ENCODE peak calls at places on chromosomes 5 and 9, in ten cellular contexts. One of them, this sample, is unnamed.

GRCh38 chr5:31671339-31671741 is 32.4 kb downstream of the PDZD2 start:
- DNase-seq in Panc1: no peak
- DNase-seq in psoas muscle: peak; percentile 60
- DNase-seq in progenitor cell of endocrine pancreas: no peak
- DNase-seq in type B pancreatic cell: no peak
- DNase-seq in left ventricle myocardium inferior: peak; percentile 39
- DNase-seq in neural crest cell: no peak
- DNase-seq in cardiac fibroblast: no peak
- DNase-seq in H9: no peak
- DNase-seq in tibial artery: peak; percentile 67
- DNase-seq in this sample: no peak

GRCh38 chr5:57302643-57303042 is 128.8 kb downstream of the GPBP1 start:
- DNase-seq in cardiac fibroblast: peak; percentile 43
- DNase-seq in H9: no peak
- DNase-seq in progenitor cell of endocrine pancreas: no peak
- DNase-seq in Panc1: no peak
- DNase-seq in type B pancreatic cell: no peak
- DNase-seq in left ventricle myocardium inferior: no peak
- DNase-seq in tibial artery: no peak
- DNase-seq in neural crest cell: no peak
- DNase-seq in psoas muscle: no peak
- DNase-seq in this sample: no peak

GRCh38 chr9:114745108-114745848 is 60.6 kb downstream of the TNFSF15 start:
- DNase-seq in tibial artery: no peak
- DNase-seq in cardiac fibroblast: peak; percentile 81
- DNase-seq in Panc1: no peak
- DNase-seq in progenitor cell of endocrine pancreas: no peak
- DNase-seq in type B pancreatic cell: no peak
- DNase-seq in left ventricle myocardium inferior: no peak
- DNase-seq in neural crest cell: no peak
- DNase-seq in H9: no peak
- DNase-seq in psoas muscle: no peak
- DNase-seq in this sample: no peak

GRCh38 chr5:171647043-171647899 is 138.3 kb upstream of the SMIM23 start:
- DNase-seq in H9: peak; percentile 69
- DNase-seq in Panc1: no peak
- DNase-seq in neural crest cell: no peak
- DNase-seq in psoas muscle: no peak
- DNase-seq in left ventricle myocardium inferior: no peak
- DNase-seq in type B pancreatic cell: no peak
- DNase-seq in cardiac fibroblast: peak; percentile 51
- DNase-seq in tibial artery: no peak
- DNase-seq in progenitor cell of endocrine pancreas: no peak
- DNase-seq in this sample: no peak

GRCh38 chr9:111597852-111598729 is 1.4 kb downstream of the PTGR1 start:
- DNase-seq in neural crest cell: peak; percentile 35
- DNase-seq in cardiac fibroblast: peak; percentile 72
- DNase-seq in psoas muscle: peak; percentile 87
- DNase-seq in Panc1: no peak
- DNase-seq in H9: peak; percentile 82
- DNase-seq in progenitor cell of endocrine pancreas: peak; percentile 53
- DNase-seq in tibial artery: peak; percentile 80
- DNase-seq in type B pancreatic cell: no peak
- DNase-seq in left ventricle myocardium inferior: peak; percentile 67
- DNase-seq in this sample: peak; percentile 27

GRCh38 chr9:74556685-74557084 is 59.5 kb downstream of the RORB start:
- DNase-seq in Panc1: no peak
- DNase-seq in H9: no peak
- DNase-seq in left ventricle myocardium inferior: no peak
- DNase-seq in tibial artery: no peak
- DNase-seq in progenitor cell of endocrine pancreas: no peak
- DNase-seq in cardiac fibroblast: no peak
- DNase-seq in psoas muscle: no peak
- DNase-seq in neural crest cell: no peak
- DNase-seq in type B pancreatic cell: no peak
- DNase-seq in this sample: no peak

GRCh38 chr9:107137495-107138202 is 145.4 kb upstream of the RAD23B start:
- DNase-seq in tibial artery: no peak
- DNase-seq in type B pancreatic cell: no peak
- DNase-seq in neural crest cell: no peak
- DNase-seq in progenitor cell of endocrine pancreas: no peak
- DNase-seq in left ventricle myocardium inferior: no peak
- DNase-seq in Panc1: no peak
- DNase-seq in psoas muscle: no peak
- DNase-seq in cardiac fibroblast: peak; percentile 62
- DNase-seq in H9: no peak
- DNase-seq in this sample: no peak

GRCh38 chr9:134318481-134318891 is 7.8 kb upstream of the RXRA start:
- DNase-seq in psoas muscle: peak; percentile 41
- DNase-seq in tibial artery: peak; percentile 59
- DNase-seq in left ventricle myocardium inferior: peak; percentile 11
- DNase-seq in progenitor cell of endocrine pancreas: no peak
- DNase-seq in type B pancreatic cell: no peak
- DNase-seq in cardiac fibroblast: no peak
- DNase-seq in Panc1: no peak
- DNase-seq in neural crest cell: no peak
- DNase-seq in H9: no peak
- DNase-seq in this sample: no peak

GRCh38 chr5:142598338-142598700 is 87.6 kb downstream of the FGF1 start:
- DNase-seq in progenitor cell of endocrine pancreas: no peak
- DNase-seq in neural crest cell: no peak
- DNase-seq in cardiac fibroblast: no peak
- DNase-seq in tibial artery: no peak
- DNase-seq in type B pancreatic cell: no peak
- DNase-seq in Panc1: no peak
- DNase-seq in left ventricle myocardium inferior: no peak
- DNase-seq in H9: no peak
- DNase-seq in psoas muscle: no peak
- DNase-seq in this sample: no peak

GRCh38 chr5:65802080-65802479 is 80.1 kb downstream of the NLN start:
- DNase-seq in Panc1: no peak
- DNase-seq in psoas muscle: no peak
- DNase-seq in neural crest cell: no peak
- DNase-seq in progenitor cell of endocrine pancreas: no peak
- DNase-seq in left ventricle myocardium inferior: no peak
- DNase-seq in cardiac fibroblast: no peak
- DNase-seq in tibial artery: no peak
- DNase-seq in H9: no peak
- DNase-seq in type B pancreatic cell: no peak
- DNase-seq in this sample: no peak

DNA sequence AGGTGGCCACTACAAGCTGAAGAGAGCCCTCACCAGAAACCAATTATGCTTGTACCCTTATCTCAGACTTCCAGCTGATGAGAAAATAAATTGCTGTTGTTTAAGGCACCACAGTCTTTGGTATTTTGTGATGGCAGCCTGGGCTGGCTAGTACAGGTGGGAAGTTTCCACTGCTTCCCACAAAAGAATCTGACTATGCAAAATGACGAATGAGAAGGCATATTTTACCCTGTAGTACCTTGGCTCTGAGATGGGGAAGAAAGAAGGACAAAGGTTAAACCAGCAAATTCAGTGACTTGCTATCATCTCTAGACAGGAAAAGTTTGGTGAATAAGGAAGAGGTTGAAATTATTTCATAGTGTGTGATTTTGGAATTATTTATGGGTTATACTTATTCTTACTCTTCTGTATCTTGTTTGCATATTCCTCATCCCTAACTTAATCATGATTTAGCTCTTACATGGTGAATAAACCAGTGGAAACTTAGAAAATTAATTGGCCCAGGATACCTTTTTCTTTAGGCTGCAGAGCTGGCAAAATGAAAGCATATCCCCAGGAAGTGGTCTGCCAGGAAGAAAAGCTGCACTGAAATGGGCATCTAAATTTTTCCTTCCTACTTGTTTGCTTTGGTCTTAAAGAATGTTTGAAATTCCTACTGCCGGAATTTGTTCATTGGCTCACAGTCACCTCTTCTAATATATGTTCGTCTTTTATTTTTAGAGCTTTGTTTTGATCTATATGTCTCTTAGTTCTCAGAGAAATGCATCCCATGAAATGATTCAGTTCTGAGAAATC is 113.0 kb upstream of the ELL2 start:
- DNase-seq in type B pancreatic cell: no peak
- DNase-seq in H9: no peak
- DNase-seq in psoas muscle: no peak
- DNase-seq in neural crest cell: no peak
- DNase-seq in Panc1: no peak
- DNase-seq in cardiac fibroblast: no peak
- DNase-seq in progenitor cell of endocrine pancreas: no peak
- DNase-seq in left ventricle myocardium inferior: no peak
- DNase-seq in tibial artery: no peak
- DNase-seq in this sample: no peak
- TF ChIP-seq CTCF in type B pancreatic cell: no peak
- TF ChIP-seq CTCF in H9: no peak
- TF ChIP-seq CTCF in psoas muscle: no peak
- TF ChIP-seq CTCF in neural crest cell: no peak
- TF ChIP-seq CTCF in Panc1: no peak
- TF ChIP-seq CTCF in cardiac fibroblast: no peak
- TF ChIP-seq CTCF in progenitor cell of endocrine pancreas: no peak
- TF ChIP-seq CTCF in left ventricle myocardium inferior: no peak
- TF ChIP-seq CTCF in tibial artery: no peak
- TF ChIP-seq CTCF in this sample: no peak

DNA sequence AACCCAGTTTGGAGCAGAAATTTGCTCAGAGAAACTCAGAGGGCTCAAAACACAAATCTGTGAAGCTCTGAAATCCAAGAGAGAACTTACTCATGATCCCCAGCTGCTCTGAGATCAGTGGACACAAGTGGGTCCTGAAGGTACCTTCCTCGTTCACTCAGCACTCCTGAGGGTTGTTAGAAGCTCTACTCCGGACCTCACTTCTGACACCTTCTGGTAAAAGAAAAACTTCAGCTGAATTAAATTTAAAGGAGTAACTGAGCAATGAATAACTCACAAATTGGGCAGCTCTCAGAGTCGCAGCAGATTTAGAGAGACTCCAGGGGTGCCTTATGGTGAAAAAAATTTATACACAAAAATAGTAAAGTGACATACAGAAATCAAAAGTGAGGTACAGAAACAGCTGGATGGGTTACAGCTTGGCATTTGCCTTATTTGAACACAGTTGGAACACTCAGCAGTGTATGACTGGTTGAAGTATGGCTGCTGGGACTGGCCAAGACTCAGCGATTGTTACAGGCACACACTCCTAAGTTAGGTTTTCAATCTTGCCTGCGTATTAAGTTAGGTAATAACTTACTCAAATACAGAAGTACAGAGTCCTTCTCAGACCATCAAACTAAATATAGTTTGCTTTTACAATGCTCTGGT is 32.5 kb downstream of the INSL4 start:
- DNase-seq in H9: no peak
- DNase-seq in neural crest cell: no peak
- DNase-seq in tibial artery: no peak
- DNase-seq in cardiac fibroblast: peak; percentile 24
- DNase-seq in Panc1: no peak
- DNase-seq in type B pancreatic cell: no peak
- DNase-seq in psoas muscle: no peak
- DNase-seq in progenitor cell of endocrine pancreas: no peak
- DNase-seq in left ventricle myocardium inferior: no peak
- DNase-seq in this sample: no peak
- TF ChIP-seq CTCF in H9: peak; percentile 44
- TF ChIP-seq CTCF in neural crest cell: peak; percentile 26
- TF ChIP-seq CTCF in tibial artery: peak; percentile 17
- TF ChIP-seq CTCF in cardiac fibroblast: peak; percentile 17
- TF ChIP-seq CTCF in Panc1: peak; percentile 14
- TF ChIP-seq CTCF in type B pancreatic cell: peak; percentile 15
- TF ChIP-seq CTCF in psoas muscle: peak; percentile 4
- TF ChIP-seq CTCF in progenitor cell of endocrine pancreas: peak; percentile 12
- TF ChIP-seq CTCF in left ventricle myocardium inferior: no peak
- TF ChIP-seq CTCF in this sample: no peak

GRCh38 chr5:113029614-113030013 is 53.0 kb downstream of the DCP2 start:
- DNase-seq in Panc1: no peak
- DNase-seq in type B pancreatic cell: no peak
- DNase-seq in neural crest cell: no peak
- DNase-seq in progenitor cell of endocrine pancreas: no peak
- DNase-seq in H9: no peak
- DNase-seq in left ventricle myocardium inferior: no peak
- DNase-seq in psoas muscle: no peak
- DNase-seq in cardiac fibroblast: peak; percentile 61
- DNase-seq in tibial artery: no peak
- DNase-seq in this sample: no peak

GRCh38 chr5:113024298-113024697 is 47.7 kb downstream of the DCP2 start:
- DNase-seq in tibial artery: no peak
- DNase-seq in psoas muscle: no peak
- DNase-seq in progenitor cell of endocrine pancreas: no peak
- DNase-seq in cardiac fibroblast: no peak
- DNase-seq in type B pancreatic cell: no peak
- DNase-seq in left ventricle myocardium inferior: no peak
- DNase-seq in H9: no peak
- DNase-seq in Panc1: no peak
- DNase-seq in neural crest cell: no peak
- DNase-seq in this sample: no peak

GRCh38 chr5:113025596-113025995 is 49.0 kb downstream of the DCP2 start:
- DNase-seq in type B pancreatic cell: no peak
- DNase-seq in cardiac fibroblast: no peak
- DNase-seq in Panc1: no peak
- DNase-seq in progenitor cell of endocrine pancreas: no peak
- DNase-seq in psoas muscle: no peak
- DNase-seq in H9: no peak
- DNase-seq in tibial artery: no peak
- DNase-seq in neural crest cell: no peak
- DNase-seq in left ventricle myocardium inferior: no peak
- DNase-seq in this sample: no peak

GRCh38 chr5:113027015-113027414 is 50.4 kb downstream of the DCP2 start:
- DNase-seq in psoas muscle: no peak
- DNase-seq in tibial artery: no peak
- DNase-seq in type B pancreatic cell: no peak
- DNase-seq in left ventricle myocardium inferior: no peak
- DNase-seq in neural crest cell: no peak
- DNase-seq in H9: no peak
- DNase-seq in Panc1: no peak
- DNase-seq in progenitor cell of endocrine pancreas: no peak
- DNase-seq in cardiac fibroblast: no peak
- DNase-seq in this sample: no peak

GRCh38 chr5:113027431-113027830 is 50.8 kb downstream of the DCP2 start:
- DNase-seq in type B pancreatic cell: no peak
- DNase-seq in cardiac fibroblast: no peak
- DNase-seq in progenitor cell of endocrine pancreas: no peak
- DNase-seq in Panc1: no peak
- DNase-seq in H9: no peak
- DNase-seq in tibial artery: no peak
- DNase-seq in psoas muscle: no peak
- DNase-seq in neural crest cell: no peak
- DNase-seq in left ventricle myocardium inferior: no peak
- DNase-seq in this sample: no peak
- TF ChIP-seq CTCF in type B pancreatic cell: no peak
- TF ChIP-seq CTCF in cardiac fibroblast: peak; percentile 7
- TF ChIP-seq CTCF in progenitor cell of endocrine pancreas: no peak
- TF ChIP-seq CTCF in Panc1: no peak
- TF ChIP-seq CTCF in H9: no peak
- TF ChIP-seq CTCF in tibial artery: no peak
- TF ChIP-seq CTCF in psoas muscle: no peak
- TF ChIP-seq CTCF in neural crest cell: no peak
- TF ChIP-seq CTCF in left ventricle myocardium inferior: no peak
- TF ChIP-seq CTCF in this sample: no peak

DNA sequence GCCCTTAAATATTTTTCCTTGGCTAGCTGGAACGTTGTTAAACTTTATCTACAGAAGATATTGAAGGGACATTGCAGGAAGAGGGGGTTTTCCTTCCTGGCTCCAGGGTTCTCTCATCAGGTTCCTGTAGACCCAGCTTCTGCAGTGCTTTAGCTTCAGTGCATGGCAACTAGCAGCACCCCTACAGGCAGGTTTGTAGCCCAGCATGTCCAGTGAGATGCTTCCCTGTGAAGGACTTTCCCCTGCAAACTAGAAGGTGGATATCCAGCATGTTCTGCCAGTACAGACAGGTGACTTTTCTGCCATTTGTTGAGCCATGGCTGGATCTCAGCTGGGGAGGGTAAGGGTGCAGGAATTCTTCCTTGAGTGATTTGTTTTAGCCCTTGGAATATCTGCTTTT is 10.4 kb downstream of the CCL28 start:
- DNase-seq in left ventricle myocardium inferior: no peak
- DNase-seq in cardiac fibroblast: peak; percentile 18
- DNase-seq in H9: peak; percentile 52
- DNase-seq in progenitor cell of endocrine pancreas: no peak
- DNase-seq in tibial artery: no peak
- DNase-seq in psoas muscle: no peak
- DNase-seq in neural crest cell: no peak
- DNase-seq in type B pancreatic cell: no peak
- DNase-seq in Panc1: no peak
- DNase-seq in this sample: no peak
- TF ChIP-seq CTCF in left ventricle myocardium inferior: no peak
- TF ChIP-seq CTCF in cardiac fibroblast: peak; percentile 51
- TF ChIP-seq CTCF in H9: peak; percentile 52
- TF ChIP-seq CTCF in progenitor cell of endocrine pancreas: peak; percentile 32
- TF ChIP-seq CTCF in tibial artery: no peak
- TF ChIP-seq CTCF in psoas muscle: no peak
- TF ChIP-seq CTCF in neural crest cell: peak; percentile 31
- TF ChIP-seq CTCF in type B pancreatic cell: peak; percentile 35
- TF ChIP-seq CTCF in Panc1: peak; percentile 40
- TF ChIP-seq CTCF in this sample: no peak

This sample was measured in activated B cell treated with CpG ODN at 0.5 μM for 24 hours.